ENCODE peak calls at places on chromosomes 13 and 19, in four cellular contexts. G is neuronal stem cell, Q is H1, D is H9. B is an unnamed sample.

GRCh38 chr19:45016388-45017314 is 15.4 kb downstream of the RELB start:
- DNase-seq in G (peak; percentile 51), Q (peak; percentile 94), D (peak; percentile 81), B (peak; percentile 63)

GRCh38 chr19:17555929-17556813 is 722 bp downstream of the COLGALT1 start:
- DNase-seq in G (peak; percentile 27), Q (peak; percentile 67), D (peak; percentile 76), B (peak; percentile 44)

GRCh38 chr19:54021363-54021762 is 29.9 kb downstream of the CACNG6 start:
- DNase-seq in G (no peak), Q (no peak), D (no peak), B (no peak)

GRCh38 chr13:88601949-88602348 is 930.8 kb downstream of the SLITRK5 start:
- DNase-seq in G (no peak), Q (no peak), D (no peak), B (no peak)

GRCh38 chr19:1579222-1579621 is 11.1 kb upstream of the MEX3D start:
- DNase-seq in G (no peak), Q (no peak), D (no peak), B (no peak)

GRCh38 chr13:93254775-93255174 is 28.2 kb downstream of the GPC6 start:
- DNase-seq in G (no peak), Q (no peak), D (no peak), B (no peak)

GRCh38 chr19:53994811-53995210 is 3.4 kb downstream of the CACNG6 start:
- DNase-seq in G (no peak), Q (no peak), D (no peak), B (peak; percentile 32)

GRCh38 chr19:5078666-5079409 is 109.9 kb downstream of the KDM4B start:
- DNase-seq in G (no peak), Q (no peak), D (no peak), B (no peak)

GRCh38 chr13:34458756-34459462 is 483.2 kb upstream of the NBEA start:
- DNase-seq in G (no peak), Q (no peak), D (no peak), B (no peak)

GRCh38 chr13:98476106-98476505 is 100.8 kb downstream of the STK24 start:
- DNase-seq in G (no peak), Q (no peak), D (peak; percentile 87), B (no peak)

GRCh38 chr19:18698321-18699167 is 15.1 kb downstream of the CRTC1 start:
- DNase-seq in G (no peak), Q (no peak), D (no peak), B (no peak)

GRCh38 chr13:93549326-93549855 is 322.8 kb downstream of the GPC6 start:
- DNase-seq in G (no peak), Q (no peak), D (no peak), B (no peak)

GRCh38 chr19:18507021-18507726 is 14.7 kb downstream of the ELL start:
- DNase-seq in G (no peak), Q (no peak), D (no peak), B (no peak)

GRCh38 chr19:8444677-8445487 is at the start of gene HNRNPM:
- DNase-seq in G (peak; percentile 98), Q (peak; percentile 100), D (peak; percentile 99), B (peak; percentile 95)

GRCh38 chr13:110027470-110028240 is 241.3 kb upstream of the IRS2 start:
- DNase-seq in G (no peak), Q (no peak), D (no peak), B (no peak)

GRCh38 chr13:65468628-65469027 is 1761.5 kb downstream of the PCDH9 start:
- DNase-seq in G (no peak), Q (no peak), D (no peak), B (peak; percentile 46)

GRCh38 chr19:29259153-29259552 is 46.2 kb upstream of the UQCRFS1 start:
- DNase-seq in G (no peak), Q (no peak), D (peak; percentile 39), B (no peak)

GRCh38 chr13:88979465-88980180 is 1308.5 kb downstream of the SLITRK5 start:
- DNase-seq in G (no peak), Q (no peak), D (no peak), B (no peak)

GRCh38 chr13:90171649-90172048 is 1175.8 kb upstream of the MIR17HG start:
- DNase-seq in G (no peak), Q (no peak), D (no peak), B (no peak)

GRCh38 chr19:47699360-47699917 is 13.8 kb upstream of the EHD2 start:
- DNase-seq in G (peak; percentile 37), Q (peak; percentile 95), D (peak; percentile 82), B (peak; percentile 34)

GRCh38 chr13:43374621-43375020 is 351.2 kb downstream of the DNAJC15 start:
- DNase-seq in G (no peak), Q (no peak), D (no peak), B (peak; percentile 64)

GRCh38 chr13:80082396-80083096 is 258.4 kb downstream of the SPRY2 start:
- DNase-seq in G (no peak), Q (no peak), D (no peak), B (peak; percentile 74)

GRCh38 chr13:23979361-23980159 is 82.3 kb upstream of the C1QTNF9B start:
- DNase-seq in G (peak; percentile 65), Q (peak; percentile 76), D (peak; percentile 67), B (peak; percentile 82)

GRCh38 chr19:17394891-17395415 is 957 bp upstream of the CCDC194 start:
- DNase-seq in G (no peak), Q (peak; percentile 89), D (peak; percentile 86), B (peak; percentile 53)

GRCh38 chr13:110690516-110690915 is 15.4 kb downstream of the CARS2 start:
- DNase-seq in G (no peak), Q (no peak), D (no peak), B (no peak)

GRCh38 chr13:24931450-24932217 is 164.3 kb upstream of the PABPC3 start:
- DNase-seq in G (peak; percentile 17), Q (peak; percentile 56), D (peak; percentile 56), B (no peak)

GRCh38 chr13:21549633-21550032 is 54.3 kb downstream of the MICU2 start:
- DNase-seq in G (no peak), Q (no peak), D (no peak), B (no peak)

GRCh38 chr19:54463531-54464043 is at the start of gene LENG9:
- DNase-seq in G (peak; percentile 99), Q (peak; percentile 98), D (peak; percentile 99), B (peak; percentile 97)

GRCh38 chr13:111114362-111115050 is 604 bp upstream of the ARHGEF7 start:
- DNase-seq in G (peak; percentile 20), Q (no peak), D (peak; percentile 50), B (peak; percentile 43)

GRCh38 chr13:61880576-61881283 is 465.1 kb upstream of the PCDH20 start:
- DNase-seq in G (no peak), Q (no peak), D (peak; percentile 58), B (peak; percentile 5)

DNA sequence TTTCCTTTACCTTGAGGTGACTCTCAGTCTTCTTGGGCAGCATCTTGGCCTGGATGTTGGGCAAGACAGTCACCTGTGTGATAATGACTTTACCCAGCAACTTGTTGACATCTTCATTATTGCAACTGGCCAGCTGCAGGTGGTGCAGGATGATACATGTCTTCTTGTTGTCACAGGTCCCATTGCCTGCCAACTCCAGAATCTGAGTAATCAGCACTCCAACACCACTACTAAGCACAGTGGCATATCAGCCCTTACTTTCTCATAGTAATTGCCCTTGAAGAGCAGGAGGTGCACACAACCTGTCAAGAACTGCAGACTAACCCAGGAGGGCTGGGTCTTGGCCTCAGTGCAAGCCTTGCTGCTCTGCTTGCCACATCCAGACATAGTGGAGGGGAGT is 57.8 kb downstream of the CCNA1 start:
- DNase-seq in G (no peak), Q (no peak), D (no peak), B (no peak)
- H3K23ac ChIP-seq in G (no peak overlapping the region), Q (no peak overlapping the region), D (no peak overlapping the region), B (no peak overlapping the region)

GRCh38 chr19:56404705-56405056 is 549 bp downstream of the ZNF583 start:
- DNase-seq in G (no peak), Q (no peak), D (no peak), B (no peak)
- H3K23ac ChIP-seq in G (peak overlapping the region; percentile 1), Q (no peak overlapping the region), D (peak overlapping the region; percentile 4), B (peak overlapping the region; percentile 91)

GRCh38 chr19:50488795-50489194 is 12.1 kb upstream of the GARIN5A start:
- DNase-seq in G (no peak), Q (no peak), D (no peak), B (no peak)

GRCh38 chr19:50489461-50490011 is 12.9 kb upstream of the GARIN5A start:
- DNase-seq in G (no peak), Q (peak; percentile 60), D (peak; percentile 59), B (no peak)

GRCh38 chr19:50492303-50493052 is 15.8 kb upstream of the GARIN5A start:
- DNase-seq in G (no peak), Q (no peak), D (peak; percentile 39), B (no peak)

GRCh38 chr19:50490991-50491472 is 14.4 kb upstream of the GARIN5A start:
- DNase-seq in G (no peak), Q (no peak), D (peak; percentile 25), B (no peak)

DNA sequence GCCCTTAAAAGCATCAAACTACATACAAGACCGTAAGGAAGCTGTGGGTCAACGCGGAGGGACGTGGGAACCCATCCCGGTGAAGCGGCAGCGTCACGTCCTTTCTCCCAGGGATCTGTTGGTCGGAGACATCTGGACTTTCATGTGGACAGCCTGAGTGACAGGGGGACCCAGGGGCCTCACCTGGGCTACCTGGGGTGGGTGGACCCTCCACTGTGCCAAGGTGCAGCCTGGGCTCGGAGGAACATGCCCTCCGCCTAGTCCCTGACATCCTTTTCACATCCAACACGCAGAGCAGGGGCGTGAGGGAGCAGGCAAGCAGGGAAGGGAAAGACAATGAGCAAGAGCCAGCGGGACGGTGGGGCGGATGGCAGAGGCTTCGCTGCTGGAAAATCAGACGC is 13.8 kb upstream of the GARIN5A start:
- DNase-seq in G (no peak), Q (no peak), D (peak; percentile 26), B (no peak)
- H3K23ac ChIP-seq in G (no peak overlapping the region), Q (no peak overlapping the region), D (no peak overlapping the region), B (no peak overlapping the region)

GRCh38 chr19:13092206-13092605 is 10.5 kb downstream of the LYL1 start:
- DNase-seq in G (no peak), Q (no peak), D (no peak), B (no peak)

GRCh38 chr19:13089857-13090507 is 12.7 kb downstream of the LYL1 start:
- DNase-seq in G (no peak), Q (no peak), D (no peak), B (no peak)

GRCh38 chr19:13092608-13093260 is 9.9 kb downstream of the LYL1 start:
- DNase-seq in G (no peak), Q (no peak), D (no peak), B (peak; percentile 58)

GRCh38 chr19:13090511-13091231 is 12.0 kb downstream of the LYL1 start:
- DNase-seq in G (no peak), Q (no peak), D (no peak), B (no peak)

GRCh38 chr19:13091400-13092161 is 11.1 kb downstream of the LYL1 start:
- DNase-seq in G (no peak), Q (peak; percentile 65), D (peak; percentile 59), B (peak; percentile 75)
- H3K23ac ChIP-seq in G (peak overlapping the region; percentile 76), Q (no peak overlapping the region), D (no peak overlapping the region), B (no peak overlapping the region)

GRCh38 chr19:15284091-15284490 is 48.2 kb downstream of the BRD4 start:
- DNase-seq in G (no peak), Q (no peak), D (no peak), B (no peak)
- H3K23ac ChIP-seq in G (no peak overlapping the region), Q (no peak overlapping the region), D (no peak overlapping the region), B (peak overlapping the region; percentile 46)

B was measured in IMR-90.